ENCODE peak calls at places on chromosomes 2 and 18, in four cellular contexts. H is fibroblast of pulmonary artery, D is astrocyte of the cerebellum, J is natural killer cell. K is an unnamed sample.

GRCh38 chr18:8703781-8704301 is 1.5 kb upstream of the MTCL1 start:
- DNase-seq in J (no peak), D (no peak), H (no peak), K (no peak)

GRCh38 chr18:12296457-12296856 is 11.6 kb upstream of the TUBB6 start:
- DNase-seq in J (no peak), D (no peak), H (no peak), K (no peak)

GRCh38 chr2:107553045-107553444 is 273.6 kb upstream of the RGPD4 start:
- DNase-seq in D (no peak), H (no peak), J (no peak), K (no peak)

GRCh38 chr2:109351164-109351756 is 222.3 kb downstream of the SH3RF3 start:
- DNase-seq in J (no peak), H (peak; percentile 44), D (peak; percentile 62), K (no peak)

GRCh38 chr2:115939902-115940301 is 1497.5 kb downstream of the DPP10 start:
- DNase-seq in D (no peak), J (no peak), H (no peak), K (no peak)

GRCh38 chr2:39649491-39649890 is 16.2 kb upstream of the TMEM178A start:
- DNase-seq in D (no peak), J (no peak), H (no peak), K (no peak)

GRCh38 chr18:36635414-36636096 is 193.2 kb downstream of the TPGS2 start:
- DNase-seq in D (no peak), H (no peak), J (no peak), K (no peak)

GRCh38 chr18:13452448-13452811 is 233.9 kb downstream of the LDLRAD4 start:
- DNase-seq in H (peak; percentile 29), J (no peak), D (peak; percentile 63), K (no peak)

GRCh38 chr2:174335605-174336402 is 1.1 kb downstream of the SP9 start:
- DNase-seq in J (no peak), D (no peak), H (no peak), K (no peak)

GRCh38 chr18:44637210-44638051 is 43.3 kb upstream of the SETBP1 start:
- DNase-seq in J (peak; percentile 18), H (peak; percentile 7), D (no peak), K (no peak)

GRCh38 chr2:25290811-25291510 is 50.8 kb downstream of the DNMT3A start:
- DNase-seq in H (peak; percentile 41), J (no peak), D (no peak), K (no peak)

GRCh38 chr18:79921984-79922965 is 29.2 kb downstream of the SLC66A2 start:
- DNase-seq in J (peak; percentile 11), H (no peak), D (no peak), K (peak; percentile 42)

GRCh38 chr18:217532-218334 is 50.1 kb downstream of the THOC1 start:
- DNase-seq in D (no peak), J (no peak), H (no peak), K (no peak)

GRCh38 chr2:150802648-150803047 is 315.2 kb upstream of the RND3 start:
- DNase-seq in J (no peak), D (no peak), H (no peak), K (no peak)

GRCh38 chr2:75592888-75593287 is 32.1 kb upstream of the EVA1A start:
- DNase-seq in H (no peak), J (no peak), D (no peak), K (no peak)

GRCh38 chr2:100260712-100261620 is 61.3 kb downstream of the LONRF2 start:
- DNase-seq in D (peak; percentile 76), J (no peak), H (peak; percentile 79), K (no peak)

GRCh38 chr2:171479154-171479814 is 43.0 kb upstream of the CYBRD1 start:
- DNase-seq in J (no peak), H (peak; percentile 6), D (no peak), K (no peak)

GRCh38 chr18:45059695-45060094 is 379.0 kb downstream of the SETBP1 start:
- DNase-seq in J (no peak), D (no peak), H (peak; percentile 72), K (no peak)

GRCh38 chr2:199923924-199924323 is 12.8 kb downstream of the C2orf69 start:
- DNase-seq in J (no peak), D (no peak), H (no peak), K (no peak)

GRCh38 chr2:206442516-206442853 is 847 bp upstream of the ADAM23 start:
- DNase-seq in J (no peak), H (no peak), D (no peak), K (no peak)

GRCh38 chr2:232420463-232421188 is 14.0 kb downstream of the ALPG start:
- DNase-seq in H (no peak), J (no peak), D (no peak), K (no peak)

GRCh38 chr18:55083461-55083860 is 124.2 kb upstream of the CCDC68 start:
- DNase-seq in D (peak; percentile 47), J (no peak), H (no peak), K (no peak)

GRCh38 chr2:203861197-203861596 is 6.4 kb upstream of the CTLA4 start:
- DNase-seq in H (no peak), D (no peak), J (no peak), K (no peak)

GRCh38 chr2:127596311-127597045 is 49.5 kb upstream of the GPR17 start:
- DNase-seq in J (no peak), D (no peak), H (no peak), K (peak; percentile 54)

GRCh38 chr2:98833917-98834263 is 102.1 kb downstream of the CRACDL start:
- DNase-seq in J (no peak), D (no peak), H (no peak), K (no peak)

GRCh38 chr18:58117685-58118403 is 73.8 kb downstream of the NEDD4L start:
- DNase-seq in D (peak; percentile 49), H (peak; percentile 90), J (no peak), K (no peak)

GRCh38 chr2:15667579-15668556 is 76.2 kb downstream of the DDX1 start:
- DNase-seq in H (peak; percentile 74), D (no peak), J (no peak), K (no peak)

GRCh38 chr2:190466819-190467444 is 58.8 kb downstream of the MFSD6 start:
- DNase-seq in H (no peak), D (no peak), J (no peak), K (no peak)

GRCh38 chr2:190468814-190469569 is 60.8 kb downstream of the MFSD6 start:
- DNase-seq in H (peak; percentile 98), J (no peak), D (peak; percentile 96), K (no peak)

GRCh38 chr2:190467575-190468083 is 59.5 kb downstream of the MFSD6 start:
- DNase-seq in H (no peak), J (no peak), D (peak; percentile 51), K (no peak)

GRCh38 chr2:190470256-190470826 is 62.2 kb downstream of the MFSD6 start:
- DNase-seq in D (no peak), H (no peak), J (no peak), K (no peak)

GRCh38 chr2:190469770-190470169 is 61.6 kb downstream of the MFSD6 start:
- DNase-seq in J (no peak), H (peak; percentile 96), D (peak; percentile 35), K (no peak)
- TF ChIP-seq CTCF in J (no peak), H (no peak), D (no peak), K (no peak)

GRCh38 chr2:196284033-196284844 is 112.9 kb upstream of the STK17B start:
- DNase-seq in D (peak; percentile 6), H (no peak), J (no peak), K (no peak)
- TF ChIP-seq CTCF in D (no peak), H (no peak), J (no peak), K (no peak)

GRCh38 chr2:7333189-7333588 is 416.0 kb downstream of the RNF144A start:
- DNase-seq in H (no peak), J (no peak), D (no peak), K (no peak)
- TF ChIP-seq CTCF in H (no peak), J (no peak), D (no peak), K (no peak)

GRCh38 chr2:85839461-85839860 is 49.3 kb downstream of the ST3GAL5 start:
- DNase-seq in J (no peak), D (no peak), H (no peak), K (no peak)

GRCh38 chr2:85834456-85834855 is 54.3 kb downstream of the ST3GAL5 start:
- DNase-seq in D (no peak), J (no peak), H (no peak), K (no peak)

GRCh38 chr2:85840091-85840490 is 48.7 kb downstream of the ST3GAL5 start:
- DNase-seq in D (no peak), H (no peak), J (no peak), K (no peak)

GRCh38 chr2:85838641-85839040 is 50.1 kb downstream of the ST3GAL5 start:
- DNase-seq in D (no peak), J (no peak), H (no peak), K (no peak)

GRCh38 chr2:85838181-85838580 is 50.6 kb downstream of the ST3GAL5 start:
- DNase-seq in D (no peak), H (no peak), J (no peak), K (no peak)
- TF ChIP-seq CTCF in D (no peak), H (no peak), J (no peak), K (no peak)